ENCODE peak calls at places on chromosome 9, in six cellular contexts. One of them, this sample, is unnamed.

GRCh38 chr9:126097679-126098078 is 228.9 kb upstream of the MVB12B start:
- DNase-seq in fibroblast of gingiva: no peak
- DNase-seq in transverse colon: no peak
- DNase-seq in COR-L47: no peak
- DNase-seq in foreskin fibroblast: no peak
- DNase-seq in NCI-H460: no peak
- DNase-seq in this sample: no peak

GRCh38 chr9:75896193-75896592 is 5.7 kb downstream of the PCSK5 start:
- DNase-seq in fibroblast of gingiva: no peak
- DNase-seq in transverse colon: no peak
- DNase-seq in COR-L47: no peak
- DNase-seq in foreskin fibroblast: no peak
- DNase-seq in NCI-H460: no peak
- DNase-seq in this sample: no peak

GRCh38 chr9:93205045-93205768 is 21.3 kb downstream of the WNK2 start:
- DNase-seq in fibroblast of gingiva: no peak
- DNase-seq in transverse colon: no peak
- DNase-seq in COR-L47: peak; percentile 76
- DNase-seq in foreskin fibroblast: no peak
- DNase-seq in NCI-H460: no peak
- DNase-seq in this sample: peak; percentile 54

GRCh38 chr9:130354806-130355205 is 89.2 kb downstream of the HMCN2 start:
- DNase-seq in fibroblast of gingiva: no peak
- DNase-seq in transverse colon: no peak
- DNase-seq in COR-L47: no peak
- DNase-seq in foreskin fibroblast: no peak
- DNase-seq in NCI-H460: no peak
- DNase-seq in this sample: peak; percentile 83

GRCh38 chr9:31824860-31825259 is 559.6 kb upstream of the ACO1 start:
- DNase-seq in fibroblast of gingiva: no peak
- DNase-seq in transverse colon: no peak
- DNase-seq in COR-L47: no peak
- DNase-seq in foreskin fibroblast: no peak
- DNase-seq in NCI-H460: no peak
- DNase-seq in this sample: no peak

GRCh38 chr9:92974696-92975451 is 27.6 kb downstream of the FGD3 start:
- DNase-seq in fibroblast of gingiva: no peak
- DNase-seq in transverse colon: no peak
- DNase-seq in COR-L47: no peak
- DNase-seq in foreskin fibroblast: no peak
- DNase-seq in NCI-H460: no peak
- DNase-seq in this sample: no peak

GRCh38 chr9:16074962-16075361 is 522.1 kb downstream of the CCDC171 start:
- DNase-seq in fibroblast of gingiva: peak; percentile 16
- DNase-seq in transverse colon: no peak
- DNase-seq in COR-L47: no peak
- DNase-seq in foreskin fibroblast: peak; percentile 33
- DNase-seq in NCI-H460: no peak
- DNase-seq in this sample: no peak

GRCh38 chr9:108093773-108094675 is 604.5 kb upstream of the KLF4 start:
- DNase-seq in fibroblast of gingiva: no peak
- DNase-seq in transverse colon: peak; percentile 63
- DNase-seq in COR-L47: no peak
- DNase-seq in foreskin fibroblast: peak; percentile 42
- DNase-seq in NCI-H460: peak; percentile 1
- DNase-seq in this sample: no peak

GRCh38 chr9:96619109-96619435 is 571 bp downstream of the CDC14B start:
- DNase-seq in fibroblast of gingiva: no peak
- DNase-seq in transverse colon: no peak
- DNase-seq in COR-L47: no peak
- DNase-seq in foreskin fibroblast: no peak
- DNase-seq in NCI-H460: no peak
- DNase-seq in this sample: peak; percentile 26